ENCODE peak calls at places on chromosomes 12 and 14, in seven cellular contexts. Y is fibroblast of villous mesenchyme, F is GM13977, D is lower lobe of right lung, J is tibial nerve, B is heart left ventricle, H is tibial artery. O is an unnamed sample.

GRCh38 chr14:35384386-35385041 is 20.0 kb downstream of the NFKBIA start:
- DNase-seq in Y (peak; percentile 99), F (no peak), D (no peak), J (peak; percentile 52), B (peak; percentile 52), H (peak; percentile 91), O (no peak)

GRCh38 chr12:89863968-89864367 is 155.3 kb upstream of the ATP2B1 start:
- DNase-seq in Y (no peak), F (no peak), D (no peak), J (no peak), B (no peak), H (no peak), O (no peak)

GRCh38 chr14:103074699-103075341 is 9.2 kb upstream of the LBHD2 start:
- DNase-seq in Y (no peak), F (no peak), D (peak; percentile 96), J (peak; percentile 34), B (peak; percentile 81), H (peak; percentile 78), O (peak; percentile 9)

GRCh38 chr14:101843665-101844064 is 82.2 kb downstream of the PPP2R5C start:
- DNase-seq in Y (no peak), F (peak; percentile 55), D (no peak), J (no peak), B (no peak), H (no peak), O (no peak)

GRCh38 chr12:87779858-87780498 is 249.2 kb downstream of the C12orf50 start:
- DNase-seq in Y (no peak), F (no peak), D (no peak), J (no peak), B (no peak), H (no peak), O (no peak)

GRCh38 chr14:96681826-96682225 is 115.4 kb upstream of the VRK1 start:
- DNase-seq in Y (no peak), F (no peak), D (no peak), J (no peak), B (no peak), H (no peak), O (no peak)

GRCh38 chr12:33763331-33763730 is 259.0 kb upstream of the ALG10 start:
- DNase-seq in Y (no peak), F (no peak), D (no peak), J (no peak), B (no peak), H (no peak), O (no peak)

GRCh38 chr12:114993202-114993601 is 309.2 kb upstream of the TBX3 start:
- DNase-seq in Y (no peak), F (no peak), D (no peak), J (no peak), B (no peak), H (no peak), O (no peak)

GRCh38 chr12:122471324-122472226 is 29.2 kb downstream of the ZCCHC8 start:
- DNase-seq in Y (peak; percentile 84), F (peak; percentile 54), D (no peak), J (no peak), B (no peak), H (no peak), O (no peak)

GRCh38 chr12:6570264-6570887 is 2.3 kb upstream of the NOP2 start:
- DNase-seq in Y (peak; percentile 44), F (peak; percentile 52), D (peak; percentile 61), J (no peak), B (no peak), H (no peak), O (peak; percentile 50)
- TF ChIP-seq CTCF in Y (peak; percentile 56), F (peak; percentile 74), D (peak; percentile 43), J (peak; percentile 39), B (peak; percentile 18), H (peak; percentile 16), O (peak; percentile 66)

GRCh38 chr12:18612971-18613370 is 124.8 kb downstream of the PLCZ1 start:
- DNase-seq in Y (no peak), F (no peak), D (no peak), J (no peak), B (no peak), H (no peak), O (no peak)
- TF ChIP-seq CTCF in Y (no peak), F (no peak), D (no peak), J (no peak), B (no peak), H (no peak), O (no peak)

DNA sequence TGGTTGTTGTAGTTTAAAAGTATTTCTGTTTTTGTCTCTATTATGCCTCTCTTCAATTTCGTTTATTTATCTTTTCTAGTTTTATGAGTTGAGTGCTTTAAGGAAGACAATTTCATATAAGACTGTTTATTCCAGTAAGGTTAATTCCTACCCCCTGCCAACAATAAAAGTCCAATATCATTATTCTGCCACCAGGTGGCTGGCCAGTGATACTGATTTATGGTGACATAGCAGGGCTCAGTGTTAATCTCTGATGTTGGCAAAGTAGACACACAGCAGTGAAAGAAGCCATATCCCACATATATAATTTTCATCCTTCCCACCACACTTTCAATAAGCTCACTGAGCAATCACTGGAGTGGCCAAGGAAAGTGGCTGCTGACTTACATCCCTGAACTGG is 69.0 kb upstream of the BMP4 start:
- DNase-seq in Y (no peak), F (no peak), D (no peak), J (no peak), B (no peak), H (no peak), O (no peak)
- TF ChIP-seq CTCF in Y (peak; percentile 46), F (peak; percentile 40), D (peak; percentile 41), J (peak; percentile 17), B (no peak), H (peak; percentile 11), O (no peak)

DNA sequence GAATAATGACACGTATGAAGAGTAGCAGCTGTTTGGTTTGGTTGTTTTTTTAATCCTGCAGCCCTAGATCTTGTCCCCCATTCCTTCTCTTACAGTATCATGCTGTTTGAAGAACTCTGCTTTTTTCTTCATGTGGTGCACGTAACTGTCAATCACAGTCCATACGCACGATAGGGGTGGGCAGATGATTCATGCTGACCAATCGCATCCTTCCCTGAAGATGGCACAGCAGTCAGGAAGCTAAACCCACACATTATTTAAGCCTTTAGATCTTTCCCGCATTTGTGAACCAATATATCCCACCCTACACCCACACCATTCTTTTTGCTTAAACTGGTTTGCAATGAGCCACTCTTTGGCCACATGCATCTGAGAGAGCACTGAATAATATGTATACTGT is 158.9 kb upstream of the PLEKHA5 start:
- DNase-seq in Y (no peak), F (no peak), D (no peak), J (no peak), B (no peak), H (no peak), O (no peak)
- TF ChIP-seq CTCF in Y (no peak), F (no peak), D (no peak), J (no peak), B (no peak), H (no peak), O (no peak)

GRCh38 chr14:74549588-74549987 is 56.0 kb downstream of the ISCA2 start:
- DNase-seq in Y (no peak), F (no peak), D (no peak), J (no peak), B (no peak), H (no peak), O (no peak)
- TF ChIP-seq CTCF in Y (peak; percentile 50), F (peak; percentile 18), D (peak; percentile 17), J (no peak), B (no peak), H (no peak), O (no peak)